ENCODE peak calls at places on chromosomes 2 and 18, in eight cellular contexts. D, X, N, S, T, G, A and I are unnamed samples.

GRCh38 chr2:2851316-2851715 is 520.2 kb upstream of the MYT1L start:
- DNase-seq in D (no peak), X (no peak), N (no peak), S (no peak), T (peak; percentile 45), G (no peak), A (no peak), I (no peak)

GRCh38 chr2:120379916-120380893 is 34.3 kb downstream of the INHBB start:
- DNase-seq in D (no peak), X (no peak), N (no peak), S (no peak), T (no peak), G (no peak), A (no peak), I (no peak)

GRCh38 chr2:196515608-196516007 is 123.9 kb upstream of the CCDC150 start:
- DNase-seq in D (no peak), X (no peak), N (no peak), S (no peak), T (no peak), G (no peak), A (no peak), I (no peak)

GRCh38 chr18:35938158-35938557 is 34.3 kb upstream of the RMP24 start:
- DNase-seq in D (no peak), X (no peak), N (no peak), S (peak; percentile 26), T (no peak), G (no peak), A (no peak), I (no peak)

GRCh38 chr2:892892-893291 is 57.8 kb upstream of the SNTG2 start:
- DNase-seq in D (no peak), X (no peak), N (no peak), S (no peak), T (no peak), G (no peak), A (no peak), I (peak; percentile 77)

GRCh38 chr2:42182654-42183308 is 13.6 kb downstream of the EML4 start:
- DNase-seq in D (no peak), X (no peak), N (no peak), S (no peak), T (no peak), G (no peak), A (no peak), I (no peak)

GRCh38 chr2:4533806-4534205 is 830.4 kb downstream of the DCDC2C start:
- DNase-seq in D (no peak), X (no peak), N (no peak), S (peak; percentile 47), T (no peak), G (no peak), A (no peak), I (no peak)

GRCh38 chr2:197668296-197668695 is 7.1 kb downstream of the RFTN2 start:
- DNase-seq in D (no peak), X (no peak), N (no peak), S (no peak), T (no peak), G (no peak), A (no peak), I (no peak)

GRCh38 chr2:120856421-120856862 is 120.8 kb downstream of the GLI2 start:
- DNase-seq in D (peak; percentile 78), X (no peak), N (no peak), S (no peak), T (peak; percentile 54), G (no peak), A (no peak), I (no peak)

GRCh38 chr2:101809656-101810055 is 112.1 kb downstream of the MAP4K4 start:
- DNase-seq in D (no peak), X (no peak), N (no peak), S (no peak), T (no peak), G (no peak), A (no peak), I (no peak)

GRCh38 chr18:8367217-8367988 is 241.8 kb upstream of the RAB12 start:
- DNase-seq in D (peak; percentile 90), X (no peak), N (peak; percentile 50), S (no peak), T (peak; percentile 81), G (peak; percentile 66), A (no peak), I (no peak)

GRCh38 chr2:78029392-78029995 is 507.3 kb upstream of the LRRTM4 start:
- DNase-seq in D (no peak), X (no peak), N (no peak), S (no peak), T (no peak), G (no peak), A (no peak), I (no peak)

GRCh38 chr18:24735504-24736243 is 275.2 kb downstream of the HRH4 start:
- DNase-seq in D (no peak), X (no peak), N (no peak), S (peak; percentile 19), T (no peak), G (no peak), A (no peak), I (no peak)

GRCh38 chr2:109560265-109560664 is 53.5 kb downstream of the SEPTIN10 start:
- DNase-seq in D (no peak), X (no peak), N (no peak), S (no peak), T (no peak), G (no peak), A (no peak), I (no peak)

GRCh38 chr2:109558076-109558882 is 55.5 kb downstream of the SEPTIN10 start:
- DNase-seq in D (no peak), X (no peak), N (no peak), S (no peak), T (no peak), G (no peak), A (no peak), I (no peak)

GRCh38 chr2:109554758-109555157 is 59.0 kb downstream of the SEPTIN10 start:
- DNase-seq in D (no peak), X (no peak), N (no peak), S (no peak), T (no peak), G (no peak), A (no peak), I (no peak)

GRCh38 chr2:109555346-109555900 is 58.3 kb downstream of the SEPTIN10 start:
- DNase-seq in D (no peak), X (no peak), N (no peak), S (no peak), T (no peak), G (no peak), A (no peak), I (no peak)

DNA sequence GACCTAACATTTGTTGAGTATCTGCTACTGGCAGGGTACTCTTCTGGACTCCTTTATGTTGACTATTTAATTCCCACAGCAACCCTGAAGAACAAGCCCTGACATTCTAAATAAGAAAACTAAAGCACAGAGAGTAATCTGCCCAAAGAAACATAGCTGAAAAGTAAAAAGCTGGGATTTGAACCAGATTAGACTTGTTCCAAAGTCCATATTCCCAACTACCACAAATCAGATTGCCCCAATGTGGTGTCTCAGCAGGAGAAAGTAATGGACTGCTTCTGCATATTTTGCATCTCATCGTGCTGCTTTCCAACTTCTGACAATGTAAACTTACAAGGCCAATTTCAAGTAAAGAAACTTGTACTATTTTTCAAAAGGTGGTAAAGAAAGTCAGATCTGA is 56.5 kb downstream of the SEPTIN10 start:
- DNase-seq in D (no peak), X (no peak), N (no peak), S (no peak), T (no peak), G (no peak), A (no peak), I (no peak)
- TF ChIP-seq CTCF in D (no peak), X (no peak), N (no peak), S (no peak), T (no peak), G (no peak), A (no peak), I (no peak)

DNA sequence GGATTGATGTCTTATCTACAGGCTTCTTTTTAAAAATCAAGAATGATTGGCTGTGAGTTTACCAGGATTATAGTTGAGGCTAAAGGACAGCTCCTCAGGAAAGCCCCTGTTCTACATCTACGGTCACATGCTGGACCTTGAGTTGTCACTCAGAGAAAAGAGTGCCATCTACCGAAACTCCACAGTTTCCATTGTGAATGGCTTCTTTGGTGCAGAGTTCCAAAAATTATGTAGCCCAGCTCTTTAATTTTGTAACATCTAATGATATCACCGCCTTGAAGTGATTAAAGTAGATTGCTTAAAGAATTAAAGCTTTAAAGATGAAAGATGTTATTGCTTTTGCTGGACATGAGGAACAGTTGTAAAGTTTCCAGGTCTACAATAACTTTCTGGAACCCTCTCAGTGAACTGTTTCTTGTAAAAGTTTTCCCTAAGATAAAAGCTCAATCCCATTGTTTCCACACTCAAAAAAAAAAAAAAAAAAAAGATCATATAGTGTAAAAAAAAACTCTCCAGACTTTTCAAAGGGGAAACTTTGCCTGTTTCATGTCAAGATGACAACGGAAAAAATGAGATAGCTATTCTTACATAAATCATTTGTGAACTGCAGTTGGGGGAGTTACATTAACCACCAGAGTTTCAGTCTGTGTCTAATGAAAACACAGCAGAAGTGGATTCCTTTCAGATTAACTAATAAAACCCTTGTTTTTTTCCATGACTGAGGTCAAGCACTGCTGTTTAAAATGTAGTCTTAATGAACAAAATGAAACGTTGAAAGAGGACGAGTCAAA is 4.3 kb downstream of the COL3A1 start:
- DNase-seq in D (peak; percentile 62), X (no peak), N (no peak), S (no peak), T (no peak), G (peak; percentile 40), A (no peak), I (no peak)
- TF ChIP-seq CTCF in D (peak; percentile 49), X (peak; percentile 25), N (peak; percentile 31), S (peak; percentile 44), T (no peak), G (peak; percentile 41), A (peak; percentile 38), I (peak; percentile 54)

GRCh38 chr2:233399306-233400225 is 45.3 kb downstream of the DGKD start:
- DNase-seq in D (peak; percentile 15), X (no peak), N (no peak), S (no peak), T (no peak), G (no peak), A (no peak), I (no peak)
- TF ChIP-seq CTCF in D (no peak), X (no peak), N (no peak), S (no peak), T (no peak), G (no peak), A (no peak), I (no peak)

GRCh38 chr2:30283931-30284565 is 52.7 kb downstream of the LBH start:
- DNase-seq in D (peak; percentile 13), X (no peak), N (no peak), S (no peak), T (no peak), G (no peak), A (no peak), I (no peak)

GRCh38 chr2:30285758-30286157 is 54.4 kb downstream of the LBH start:
- DNase-seq in D (no peak), X (no peak), N (no peak), S (no peak), T (no peak), G (no peak), A (no peak), I (no peak)

GRCh38 chr2:30287857-30288513 is 56.7 kb downstream of the LBH start:
- DNase-seq in D (no peak), X (no peak), N (no peak), S (no peak), T (no peak), G (no peak), A (no peak), I (no peak)

GRCh38 chr2:30288576-30288975 is 57.2 kb downstream of the LBH start:
- DNase-seq in D (no peak), X (no peak), N (no peak), S (no peak), T (no peak), G (no peak), A (no peak), I (no peak)

GRCh38 chr2:30287190-30287589 is 55.9 kb downstream of the LBH start:
- DNase-seq in D (peak; percentile 59), X (no peak), N (no peak), S (no peak), T (no peak), G (no peak), A (no peak), I (no peak)
- TF ChIP-seq CTCF in D (no peak), X (no peak), N (no peak), S (no peak), T (no peak), G (no peak), A (no peak), I (no peak)